ENCODE peak calls at places on chromosomes 11 and 22, in six cellular contexts. M is astrocyte of the spinal cord, I is psoas muscle, N is kidney, W is tibial artery, E is upper lobe of left lung. C is an unnamed sample.

GRCh38 chr11:82842019-82842418 is 58.2 kb downstream of the PRCP start:
- DNase-seq in M (no peak), I (no peak), N (no peak), W (no peak), E (no peak), C (no peak)

GRCh38 chr11:117822031-117822521 is 2.5 kb downstream of the FXYD2 start:
- DNase-seq in M (no peak), I (peak), N (peak), W (no peak), E (no peak), C (no peak)

GRCh38 chr11:3077846-3078440 is 20.7 kb upstream of the CARS1 start:
- DNase-seq in M (no peak), I (no peak), N (peak), W (no peak), E (no peak), C (no peak)

GRCh38 chr11:12008790-12009616 is 577 bp upstream of the DKK3 start:
- DNase-seq in M (peak), I (peak), N (no peak), W (peak), E (peak), C (no peak)

GRCh38 chr11:66157182-66157864 is 87.3 kb downstream of the PACS1 start:
- DNase-seq in M (no peak), I (no peak), N (no peak), W (no peak), E (no peak), C (no peak)

GRCh38 chr22:33000342-33001280 is 57.6 kb downstream of the SYN3 start:
- DNase-seq in M (peak), I (peak), N (peak), W (no peak), E (peak), C (no peak)

GRCh38 chr11:73359930-73360742 is 16.1 kb upstream of the RELT start:
- DNase-seq in M (peak), I (peak), N (no peak), W (no peak), E (no peak), C (peak)

GRCh38 chr11:93537022-93537421 is 6.2 kb downstream of the SMCO4 start:
- DNase-seq in M (no peak), I (no peak), N (no peak), W (peak), E (no peak), C (no peak)

GRCh38 chr11:65558002-65558784 is at the start of gene LTBP3:
- DNase-seq in M (peak), I (peak), N (peak), W (peak), E (peak), C (no peak)

GRCh38 chr22:20857247-20857643 is 1.4 kb downstream of the PI4KA start:
- DNase-seq in M (no peak), I (no peak), N (no peak), W (no peak), E (no peak), C (no peak)

GRCh38 chr11:67347964-67348749 is 5.2 kb downstream of the POLD4 start:
- DNase-seq in M (no peak), I (no peak), N (no peak), W (peak), E (no peak), C (no peak)

GRCh38 chr22:19554834-19555404 is 30.7 kb upstream of the CLDN5 start:
- DNase-seq in M (peak), I (no peak), N (no peak), W (no peak), E (peak), C (no peak)

GRCh38 chr11:68610452-68611116 is 73.8 kb upstream of the GAL start:
- DNase-seq in M (no peak), I (no peak), N (no peak), W (no peak), E (no peak), C (no peak)

GRCh38 chr11:105046898-105047579 is 1.9 kb upstream of the CARD16 start:
- DNase-seq in M (peak), I (no peak), N (no peak), W (no peak), E (peak), C (no peak)

GRCh38 chr11:47185305-47186075 is 744 bp downstream of the PACSIN3 start:
- DNase-seq in M (peak), I (peak), N (peak), W (peak), E (peak), C (no peak)

GRCh38 chr11:23311986-23312940 is 452.0 kb upstream of the CCDC179 start:
- DNase-seq in M (peak), I (no peak), N (no peak), W (no peak), E (no peak), C (no peak)

GRCh38 chr11:115503083-115503885 is 931 bp downstream of the CADM1 start:
- DNase-seq in M (peak), I (peak), N (peak), W (peak), E (peak), C (no peak)

GRCh38 chr11:702731-703461 is 3.1 kb upstream of the EPS8L2 start:
- DNase-seq in M (no peak), I (peak), N (peak), W (peak), E (peak), C (peak)
- H3K4me3 ChIP-seq in M (no peak), I (no peak), N (no peak), W (no peak), E (no peak), C (peak)

GRCh38 chr11:71453021-71453910 is at the start of gene NADSYN1:
- DNase-seq in M (peak), I (peak), N (peak), W (peak), E (peak), C (peak)

GRCh38 chr11:71453911-71454304 is 905 bp downstream of the NADSYN1 start:
- DNase-seq in M (no peak), I (no peak), N (no peak), W (no peak), E (no peak), C (no peak)

GRCh38 chr11:71456294-71456693 is 3.3 kb downstream of the NADSYN1 start:
- DNase-seq in M (no peak), I (no peak), N (peak), W (no peak), E (no peak), C (no peak)

GRCh38 chr11:71452354-71453020 is 516 bp upstream of the NADSYN1 start:
- DNase-seq in M (peak), I (no peak), N (peak), W (peak), E (peak), C (peak)

GRCh38 chr11:71454470-71455113 is 1.6 kb downstream of the NADSYN1 start:
- DNase-seq in M (no peak), I (no peak), N (peak), W (no peak), E (no peak), C (no peak)
- TF ChIP-seq CTCF in M (no peak), I (no peak), N (no peak), W (no peak), E (no peak), C (peak)

DNA sequence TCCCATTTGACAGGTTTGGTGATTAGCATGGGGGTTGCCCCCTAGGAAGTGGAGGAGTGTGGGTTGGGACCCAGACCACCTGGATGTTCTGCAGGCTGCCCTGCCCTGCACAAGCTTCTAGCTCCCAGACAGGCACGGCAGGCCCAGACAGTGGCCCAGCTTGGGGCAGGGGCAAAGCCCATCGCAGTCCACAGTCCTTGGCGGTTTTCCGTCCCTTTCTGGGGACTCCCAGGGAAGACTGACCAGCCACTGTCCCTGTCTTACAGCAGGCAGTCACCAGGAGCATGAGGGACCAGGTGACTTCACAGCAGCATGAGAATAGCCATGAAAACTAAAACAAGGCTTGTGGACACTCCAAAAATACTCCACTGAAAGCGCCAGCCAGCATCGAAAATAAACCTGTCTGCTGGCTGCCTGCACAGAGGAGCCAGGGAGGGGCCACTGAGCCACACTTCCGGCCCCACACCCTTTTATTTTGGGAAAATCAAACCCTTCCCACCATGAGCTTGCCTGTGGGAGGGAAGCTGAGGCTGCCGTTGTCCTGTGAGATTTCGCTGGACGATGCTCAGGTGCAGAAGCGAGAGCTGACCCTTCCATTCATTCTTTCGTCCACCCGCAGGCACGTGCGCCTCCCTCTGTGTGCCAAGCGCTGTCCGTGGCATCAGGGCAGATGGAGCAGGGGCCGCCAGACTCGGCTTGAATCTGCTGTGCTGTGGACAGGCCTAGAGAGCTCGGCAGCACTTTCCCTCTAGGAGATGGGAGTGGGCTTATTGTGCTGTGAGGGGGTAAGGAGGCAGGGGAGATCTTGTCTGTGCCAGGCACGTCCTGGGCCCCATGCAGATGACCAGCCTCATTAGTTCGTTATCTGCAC is 28.0 kb downstream of the FADD start:
- DNase-seq in M (no peak), I (no peak), N (peak), W (no peak), E (no peak), C (no peak)
- H3K4me3 ChIP-seq in M (no peak), I (no peak), N (no peak), W (no peak), E (no peak), C (no peak)

GRCh38 chr11:8219257-8220021 is 44.2 kb downstream of the LMO1 start:
- DNase-seq in M (peak), I (no peak), N (peak), W (no peak), E (peak), C (peak)
- TF ChIP-seq CTCF in M (peak), I (peak), N (peak), W (peak), E (no peak), C (peak)

DNA sequence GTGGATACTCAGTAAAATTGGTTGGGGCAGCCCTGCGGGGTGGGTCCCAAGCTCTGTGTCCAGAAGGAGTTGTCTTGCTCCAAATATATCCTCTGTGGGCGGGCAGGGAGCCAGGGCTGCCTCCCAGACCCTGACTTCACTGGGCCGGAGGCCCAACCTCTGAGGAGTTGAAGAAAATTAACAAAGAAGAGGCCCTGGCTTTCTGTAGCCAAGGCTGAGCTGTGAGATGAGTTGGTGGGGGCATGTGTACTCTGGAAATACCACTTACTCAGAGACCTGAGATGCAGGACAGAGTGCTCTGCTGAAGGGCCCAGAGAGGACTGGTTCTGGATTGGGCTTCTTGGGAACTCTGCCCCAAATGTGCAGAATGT is 96.3 kb downstream of the SWAP70 start:
- DNase-seq in M (peak), I (peak), N (peak), W (peak), E (peak), C (no peak)
- H3K4me3 ChIP-seq in M (no peak), I (no peak), N (no peak), W (no peak), E (no peak), C (no peak)

C was measured in LNCaP clone FGC.